ENCODE peak calls at places on chromosomes 6 and 20, in five cellular contexts. N is IMR-90, K is mesenchymal stem cell, B is hepatocyte, A is astrocyte. H is an unnamed sample.

GRCh38 chr20:37859406-37860171 is 43.3 kb upstream of the VSTM2L start:
- DNase-seq in N (no peak), K (no peak), B (no peak), A (no peak), H (no peak)

GRCh38 chr6:52388790-52389189 is 26.8 kb downstream of the PAQR8 start:
- DNase-seq in N (no peak), K (no peak), B (no peak), A (no peak), H (no peak)

GRCh38 chr6:101080597-101080996 is 199.5 kb upstream of the ASCC3 start:
- DNase-seq in N (peak), K (peak), B (no peak), A (peak), H (no peak)

GRCh38 chr6:169185692-169186485 is 67.8 kb downstream of the THBS2 start:
- DNase-seq in N (no peak), K (no peak), B (no peak), A (no peak), H (no peak)

GRCh38 chr6:142846883-142847287 is 98.1 kb downstream of the HIVEP2 start:
- DNase-seq in N (peak), K (peak), B (peak), A (peak), H (peak)

GRCh38 chr6:53918854-53919253 is 124.0 kb downstream of the LRRC1 start:
- DNase-seq in N (no peak), K (no peak), B (no peak), A (no peak), H (no peak)

GRCh38 chr20:57840504-57841296 is 130.9 kb upstream of the PMEPA1 start:
- DNase-seq in N (no peak), K (no peak), B (no peak), A (no peak), H (no peak)

GRCh38 chr6:155314773-155315515 is 660 bp upstream of the TFB1M start:
- DNase-seq in N (peak), K (peak), B (peak), A (peak), H (no peak)

GRCh38 chr6:84340422-84340821 is 113.0 kb upstream of the CEP162 start:
- DNase-seq in N (no peak), K (no peak), B (no peak), A (no peak), H (no peak)

GRCh38 chr6:116465246-116465645 is 4.1 kb downstream of the CALHM6 start:
- DNase-seq in N (no peak), K (no peak), B (no peak), A (no peak), H (peak)

GRCh38 chr6:41581381-41581991 is 35.3 kb downstream of the FOXP4 start:
- DNase-seq in N (peak), K (peak), B (peak), A (peak), H (no peak)

GRCh38 chr6:149031545-149032317 is 284.9 kb downstream of the UST start:
- DNase-seq in N (peak), K (peak), B (no peak), A (peak), H (peak)

GRCh38 chr6:32964776-32965175 is 3.6 kb upstream of the BRD2 start:
- DNase-seq in N (no peak), K (no peak), B (no peak), A (no peak), H (no peak)

GRCh38 chr6:24996145-24996836 is 60.5 kb upstream of the RIPOR2 start:
- DNase-seq in N (no peak), K (no peak), B (no peak), A (no peak), H (peak)

GRCh38 chr6:35014786-35015185 is 125.7 kb downstream of the ANKS1A start:
- DNase-seq in N (peak), K (peak), B (no peak), A (no peak), H (peak)

GRCh38 chr20:41510224-41510623 is 108.0 kb downstream of the CHD6 start:
- DNase-seq in N (no peak), K (no peak), B (no peak), A (no peak), H (no peak)

DNA sequence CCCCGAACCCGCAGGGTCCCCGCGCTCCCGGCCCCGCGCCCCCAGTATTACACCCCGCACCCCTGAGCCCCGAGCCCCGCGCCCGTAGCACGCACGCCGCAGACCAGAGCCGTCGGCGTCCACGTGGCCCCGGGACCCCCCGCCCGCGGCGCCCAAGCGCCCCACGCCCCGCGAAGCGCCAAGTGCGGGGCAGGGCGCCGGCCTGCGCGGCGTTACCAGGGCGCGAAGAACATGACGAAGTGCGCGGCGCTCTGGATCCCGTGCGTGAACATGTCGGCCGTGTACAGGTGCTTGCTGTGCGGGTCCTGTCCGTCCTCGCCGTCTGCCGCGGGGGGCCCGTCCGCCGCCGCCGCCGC is 312 bp downstream of the TXNDC5 start:
- DNase-seq in N (no peak), K (no peak), B (no peak), A (no peak), H (peak)
- H2AFZ ChIP-seq in N (peak), K (peak), B (peak), A (peak), H (peak)

DNA sequence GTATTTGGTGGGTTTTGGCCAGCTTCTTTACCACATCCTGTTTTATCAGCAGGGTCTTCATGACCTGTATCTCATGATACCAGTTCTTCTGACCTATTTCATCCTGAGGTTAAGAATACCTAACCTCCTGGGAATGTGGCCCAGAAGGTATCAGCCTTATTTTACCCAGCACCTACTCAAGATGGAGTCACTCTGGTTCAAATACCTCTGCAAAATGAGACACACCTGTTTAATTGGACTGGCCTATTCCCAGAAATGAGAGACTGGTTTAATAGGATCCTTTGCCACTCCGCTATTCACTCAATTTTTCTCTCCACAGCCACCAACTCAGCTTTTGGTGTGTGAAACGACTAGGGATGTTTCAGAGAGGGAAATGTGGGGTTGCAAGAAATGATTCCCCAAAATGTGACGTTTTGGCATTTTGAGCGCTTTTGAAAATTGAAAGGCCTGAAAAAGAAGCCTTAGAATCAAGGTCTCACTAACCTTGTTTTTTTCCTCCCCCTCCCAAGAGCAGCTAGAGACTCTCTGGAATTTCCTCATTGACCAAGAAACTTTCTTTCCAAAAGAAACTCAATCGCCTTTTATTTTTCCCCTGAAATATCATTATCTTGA is 45.5 kb upstream of the RNGTT start:
- DNase-seq in N (no peak), K (no peak), B (no peak), A (no peak), H (no peak)
- H2AFZ ChIP-seq in N (no peak), K (no peak), B (no peak), A (no peak), H (no peak)

GRCh38 chr20:42572320-42573016 is 617.2 kb downstream of the PTPRT start:
- DNase-seq in N (no peak), K (no peak), B (no peak), A (no peak), H (no peak)
- H2AFZ ChIP-seq in N (no peak), K (no peak), B (no peak), A (no peak), H (no peak)

DNA sequence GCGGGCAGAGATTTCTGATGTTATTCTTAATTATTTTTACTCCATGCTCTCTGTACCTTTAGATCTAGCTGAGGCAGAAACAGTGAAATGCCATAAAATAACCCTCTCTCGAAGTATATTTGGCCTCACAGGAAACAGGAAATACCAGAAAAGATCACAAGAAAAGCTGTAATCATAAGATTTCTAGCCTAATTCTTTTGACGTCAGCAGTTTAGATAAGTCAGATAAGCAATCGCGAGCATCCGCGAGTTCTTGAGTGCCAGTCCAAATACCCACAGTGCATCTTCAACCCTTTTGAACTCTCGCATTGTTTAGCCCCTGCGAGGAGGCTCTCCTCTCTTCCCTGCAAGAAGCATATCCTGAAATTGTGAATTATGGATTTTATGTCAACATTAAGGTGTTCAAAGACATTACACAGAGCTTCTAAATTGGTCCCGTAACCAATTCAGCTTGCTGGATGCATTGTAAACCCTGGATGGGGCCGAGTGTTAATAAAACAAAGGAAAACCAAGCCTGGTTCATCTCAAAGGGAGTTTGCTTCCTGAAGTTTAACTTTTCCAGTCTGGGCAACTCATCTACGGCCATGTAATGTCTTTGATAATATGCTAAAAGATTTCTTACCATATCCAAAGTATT is 198.9 kb downstream of the MTFR2 start:
- DNase-seq in N (peak), K (peak), B (peak), A (peak), H (no peak)
- H2AFZ ChIP-seq in N (peak), K (no peak), B (peak), A (peak), H (no peak)

GRCh38 chr6:87373377-87373776 is 28.8 kb downstream of the C6orf163 start:
- DNase-seq in N (no peak), K (no peak), B (no peak), A (no peak), H (no peak)

GRCh38 chr6:87378947-87379346 is 28.8 kb upstream of the CFAP206 start:
- DNase-seq in N (no peak), K (no peak), B (no peak), A (no peak), H (no peak)

GRCh38 chr6:87375315-87375714 is 30.7 kb downstream of the C6orf163 start:
- DNase-seq in N (no peak), K (no peak), B (no peak), A (no peak), H (no peak)

DNA sequence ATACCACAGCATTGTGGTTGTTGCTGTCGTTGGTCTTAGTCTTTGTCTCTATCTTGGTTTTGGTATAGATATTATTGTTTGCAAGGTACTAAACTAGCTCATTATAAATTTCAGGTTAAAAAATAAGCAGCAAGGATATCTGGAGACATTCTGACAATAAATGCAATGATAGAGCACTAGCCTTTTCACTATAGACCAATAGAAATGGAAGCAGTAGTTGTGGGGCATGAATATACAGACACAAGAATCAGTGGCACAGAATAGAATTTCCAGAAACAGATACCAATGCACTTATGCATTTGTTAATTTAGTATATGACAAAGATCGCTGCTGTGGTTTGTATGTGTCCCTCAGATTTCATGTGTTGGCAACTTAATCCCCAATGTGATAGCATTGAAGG is 31.1 kb upstream of the CFAP206 start:
- DNase-seq in N (no peak), K (no peak), B (no peak), A (no peak), H (no peak)
- H2AFZ ChIP-seq in N (no peak), K (no peak), B (no peak), A (no peak), H (no peak)

GRCh38 chr6:156776841-156777576 is at the start of gene ARID1B:
- DNase-seq in N (peak), K (peak), B (peak), A (peak), H (peak)
- H2AFZ ChIP-seq in N (peak), K (peak), B (peak), A (peak), H (peak)

DNA sequence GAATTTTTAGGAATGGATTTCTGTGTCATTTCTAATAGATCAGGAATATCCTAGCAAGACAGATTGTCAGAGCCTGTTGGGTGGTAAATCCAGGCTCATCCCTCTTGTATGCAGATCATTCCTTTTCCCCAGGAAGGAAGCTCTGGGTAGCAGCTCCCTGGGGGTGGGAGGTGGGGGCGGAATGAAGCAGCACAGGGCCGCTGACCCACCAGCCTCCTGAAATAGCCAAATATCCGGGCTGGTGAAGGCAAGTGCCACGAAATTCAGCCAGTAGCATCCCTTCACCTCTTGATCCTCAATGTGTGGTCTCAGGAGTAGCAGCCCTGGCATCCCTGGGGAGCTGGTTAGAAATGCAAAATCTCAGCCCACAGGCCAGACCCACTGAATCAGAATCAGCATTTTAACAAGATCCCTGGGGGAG is 256.9 kb downstream of the LRFN2 start:
- DNase-seq in N (no peak), K (no peak), B (no peak), A (no peak), H (no peak)
- H2AFZ ChIP-seq in N (no peak), K (no peak), B (no peak), A (no peak), H (no peak)

DNA sequence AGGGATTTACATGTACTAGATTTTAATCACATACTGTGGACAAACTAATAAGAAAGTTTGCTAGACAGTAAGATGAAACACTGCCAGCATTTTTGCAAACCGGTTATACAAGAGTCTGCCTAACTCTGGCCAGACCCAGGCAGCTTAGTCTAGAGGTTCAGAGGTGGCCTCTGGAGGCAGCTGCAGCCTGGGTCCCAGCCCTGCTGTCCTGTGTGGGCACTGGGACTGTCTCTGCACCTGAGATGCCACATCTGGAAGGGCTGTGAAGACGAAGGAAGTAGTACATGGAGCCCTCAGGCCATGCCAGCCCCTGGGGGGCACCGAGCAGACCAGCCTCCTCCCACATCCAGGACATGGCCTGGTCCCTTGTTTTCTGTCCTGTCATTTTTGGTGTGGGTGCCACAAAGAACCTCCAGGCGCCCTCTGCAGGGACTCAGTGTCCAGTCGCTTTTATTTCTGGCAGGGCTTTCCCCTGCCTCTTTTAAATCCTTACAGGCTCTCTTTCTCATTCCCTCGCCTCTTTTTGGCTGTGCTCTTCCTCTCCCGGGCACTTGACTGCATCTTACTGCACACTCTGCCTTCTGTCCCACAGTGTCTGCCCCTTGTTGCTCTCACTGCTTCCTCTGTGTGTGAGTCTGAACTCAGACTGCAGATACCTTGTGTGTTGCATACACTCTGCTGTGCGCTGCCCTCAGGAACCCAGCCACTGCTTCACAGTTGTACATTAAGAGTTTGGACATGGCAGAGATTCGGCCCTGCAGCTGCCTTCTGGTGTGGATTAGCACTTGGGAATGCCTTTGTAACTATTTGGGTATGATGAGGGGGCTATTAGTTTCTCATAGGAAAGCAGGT is 216.7 kb downstream of the ZDHHC14 start:
- DNase-seq in N (no peak), K (peak), B (peak), A (no peak), H (peak)
- H2AFZ ChIP-seq in N (peak), K (no peak), B (no peak), A (no peak), H (no peak)

GRCh38 chr20:46710149-46710913 is 882 bp downstream of the SLC2A10 start:
- DNase-seq in N (no peak), K (no peak), B (no peak), A (no peak), H (peak)
- H2AFZ ChIP-seq in N (peak), K (peak), B (peak), A (peak), H (peak)

DNA sequence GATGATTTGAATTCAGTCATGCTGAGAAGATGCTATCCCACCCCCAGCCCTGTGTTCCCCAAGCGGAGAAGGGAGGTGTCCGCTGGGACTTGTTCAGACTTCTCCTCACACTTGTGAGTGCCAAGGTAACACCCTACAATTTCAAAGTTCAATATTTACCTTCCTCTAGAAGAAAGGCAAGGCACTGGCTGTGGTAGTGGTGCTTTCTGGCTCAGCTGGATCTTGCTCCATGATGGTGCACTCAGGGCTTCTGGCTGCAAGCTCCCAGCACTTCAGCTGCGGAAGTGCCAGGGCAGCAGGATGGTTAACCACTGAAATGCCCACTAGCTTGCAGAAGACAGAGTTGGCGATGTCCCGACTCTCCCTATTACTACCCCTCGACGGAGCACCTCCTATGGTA is 135.4 kb downstream of the MTFR2 start:
- DNase-seq in N (no peak), K (no peak), B (no peak), A (no peak), H (no peak)
- H2AFZ ChIP-seq in N (peak), K (no peak), B (no peak), A (no peak), H (no peak)